ENCODE peak calls at places on chromosomes 4 and X, in six cellular contexts. One of them, this sample, is unnamed.

GRCh38 chr4:121198261-121198660 is 34.1 kb upstream of the TNIP3 start:
- DNase-seq in HTR-8/SVneo: no peak
- DNase-seq in fibroblast of villous mesenchyme: peak
- DNase-seq in upper lobe of left lung: no peak
- DNase-seq in kidney tubule cell: no peak
- DNase-seq in effector memory CD4-positive, alpha-beta T cell: no peak
- DNase-seq in this sample: no peak

GRCh38 chr4:109155682-109156243 is 146.7 kb downstream of the COL25A1 start:
- DNase-seq in HTR-8/SVneo: no peak
- DNase-seq in fibroblast of villous mesenchyme: no peak
- DNase-seq in upper lobe of left lung: no peak
- DNase-seq in kidney tubule cell: no peak
- DNase-seq in effector memory CD4-positive, alpha-beta T cell: no peak
- DNase-seq in this sample: no peak

GRCh38 chr4:69025191-69025998 is 70.9 kb upstream of the UGT2B7 start:
- DNase-seq in HTR-8/SVneo: no peak
- DNase-seq in fibroblast of villous mesenchyme: no peak
- DNase-seq in upper lobe of left lung: no peak
- DNase-seq in kidney tubule cell: peak
- DNase-seq in effector memory CD4-positive, alpha-beta T cell: no peak
- DNase-seq in this sample: no peak

GRCh38 chrX:95885074-95885473 is 799.6 kb upstream of the DIAPH2 start:
- DNase-seq in HTR-8/SVneo: no peak
- DNase-seq in fibroblast of villous mesenchyme: peak
- DNase-seq in upper lobe of left lung: no peak
- DNase-seq in kidney tubule cell: peak
- DNase-seq in effector memory CD4-positive, alpha-beta T cell: no peak
- DNase-seq in this sample: no peak

GRCh38 chrX:117996918-117997480 is 119.6 kb downstream of the KLHL13 start:
- DNase-seq in HTR-8/SVneo: peak
- DNase-seq in fibroblast of villous mesenchyme: no peak
- DNase-seq in upper lobe of left lung: no peak
- DNase-seq in kidney tubule cell: peak
- DNase-seq in effector memory CD4-positive, alpha-beta T cell: no peak
- DNase-seq in this sample: no peak

GRCh38 chr4:41455215-41455614 is 82.7 kb upstream of the LIMCH1 start:
- DNase-seq in HTR-8/SVneo: no peak
- DNase-seq in fibroblast of villous mesenchyme: no peak
- DNase-seq in upper lobe of left lung: no peak
- DNase-seq in kidney tubule cell: no peak
- DNase-seq in effector memory CD4-positive, alpha-beta T cell: no peak
- DNase-seq in this sample: no peak

GRCh38 chr4:155371432-155372043 is 5.2 kb downstream of the MAP9 start:
- DNase-seq in HTR-8/SVneo: no peak
- DNase-seq in fibroblast of villous mesenchyme: peak
- DNase-seq in upper lobe of left lung: no peak
- DNase-seq in kidney tubule cell: peak
- DNase-seq in effector memory CD4-positive, alpha-beta T cell: no peak
- DNase-seq in this sample: no peak

GRCh38 chr4:687975-688694 is 816 bp downstream of the SLC49A3 start:
- DNase-seq in HTR-8/SVneo: no peak
- DNase-seq in fibroblast of villous mesenchyme: no peak
- DNase-seq in upper lobe of left lung: peak
- DNase-seq in kidney tubule cell: no peak
- DNase-seq in effector memory CD4-positive, alpha-beta T cell: no peak
- DNase-seq in this sample: no peak

GRCh38 chr4:98641906-98642668 is 16.3 kb downstream of the TSPAN5 start:
- DNase-seq in HTR-8/SVneo: no peak
- DNase-seq in fibroblast of villous mesenchyme: no peak
- DNase-seq in upper lobe of left lung: no peak
- DNase-seq in kidney tubule cell: no peak
- DNase-seq in effector memory CD4-positive, alpha-beta T cell: no peak
- DNase-seq in this sample: no peak

GRCh38 chr4:138894688-138895087 is 120.9 kb upstream of the NOCT start:
- DNase-seq in HTR-8/SVneo: no peak
- DNase-seq in fibroblast of villous mesenchyme: no peak
- DNase-seq in upper lobe of left lung: no peak
- DNase-seq in kidney tubule cell: no peak
- DNase-seq in effector memory CD4-positive, alpha-beta T cell: no peak
- DNase-seq in this sample: no peak

GRCh38 chr4:121564840-121565375 is 131.9 kb downstream of the ANXA5 start:
- DNase-seq in HTR-8/SVneo: no peak
- DNase-seq in fibroblast of villous mesenchyme: peak
- DNase-seq in upper lobe of left lung: no peak
- DNase-seq in kidney tubule cell: no peak
- DNase-seq in effector memory CD4-positive, alpha-beta T cell: no peak
- DNase-seq in this sample: no peak

GRCh38 chr4:54063737-54064316 is 578 bp downstream of the CHIC2 start:
- DNase-seq in HTR-8/SVneo: no peak
- DNase-seq in fibroblast of villous mesenchyme: peak
- DNase-seq in upper lobe of left lung: no peak
- DNase-seq in kidney tubule cell: peak
- DNase-seq in effector memory CD4-positive, alpha-beta T cell: peak
- DNase-seq in this sample: no peak

GRCh38 chr4:74682567-74683359 is 111.6 kb downstream of the BTC start:
- DNase-seq in HTR-8/SVneo: peak
- DNase-seq in fibroblast of villous mesenchyme: peak
- DNase-seq in upper lobe of left lung: no peak
- DNase-seq in kidney tubule cell: peak
- DNase-seq in effector memory CD4-positive, alpha-beta T cell: no peak
- DNase-seq in this sample: peak

GRCh38 chr4:115969756-115970155 is 856.3 kb upstream of the NDST4 start:
- DNase-seq in HTR-8/SVneo: no peak
- DNase-seq in fibroblast of villous mesenchyme: no peak
- DNase-seq in upper lobe of left lung: no peak
- DNase-seq in kidney tubule cell: no peak
- DNase-seq in effector memory CD4-positive, alpha-beta T cell: no peak
- DNase-seq in this sample: no peak

GRCh38 chrX:71870337-71871098 is 40.1 kb upstream of the NHSL2 start:
- DNase-seq in HTR-8/SVneo: peak
- DNase-seq in fibroblast of villous mesenchyme: no peak
- DNase-seq in upper lobe of left lung: no peak
- DNase-seq in kidney tubule cell: peak
- DNase-seq in effector memory CD4-positive, alpha-beta T cell: no peak
- DNase-seq in this sample: no peak

GRCh38 chrX:95764972-95765451 is 919.6 kb upstream of the DIAPH2 start:
- DNase-seq in HTR-8/SVneo: no peak
- DNase-seq in fibroblast of villous mesenchyme: peak
- DNase-seq in upper lobe of left lung: no peak
- DNase-seq in kidney tubule cell: peak
- DNase-seq in effector memory CD4-positive, alpha-beta T cell: no peak
- DNase-seq in this sample: peak

GRCh38 chrX:11890843-11891514 is 132.9 kb downstream of the MSL3 start:
- DNase-seq in HTR-8/SVneo: no peak
- DNase-seq in fibroblast of villous mesenchyme: no peak
- DNase-seq in upper lobe of left lung: peak
- DNase-seq in kidney tubule cell: no peak
- DNase-seq in effector memory CD4-positive, alpha-beta T cell: no peak
- DNase-seq in this sample: no peak

This sample was measured in H54.